ENCODE peak calls at places on chromosomes 5 and 9, in six cellular contexts. H is prostate gland, R is adrenal gland, P is PC-3, B is upper lobe of right lung, O is astrocyte. U is an unnamed sample. For H3K4me1 and H3K36me3, the result is how much of the 10 kb centered on the place peaks cover.

GRCh38 chr9:22440841-22441240 is 5.8 kb upstream of the DMRTA1 start:
- DNase-seq in O (no peak), H (no peak), P (no peak), R (no peak), B (no peak), U (no peak)

GRCh38 chr5:72108200-72109050 is 1.1 kb downstream of the MAP1B start:
- DNase-seq in H (peak), P (peak), R (peak), O (peak), B (peak), U (peak)

GRCh38 chr5:122200894-122201293 is 71.5 kb downstream of the ZNF474 start:
- DNase-seq in R (no peak), B (no peak), O (no peak), H (no peak), P (no peak), U (no peak)

GRCh38 chr5:159444441-159445082 is 114.3 kb upstream of the IL12B start:
- DNase-seq in O (peak), P (peak), B (no peak), R (no peak), H (peak), U (peak)

GRCh38 chr9:109473329-109473728 is 24.8 kb downstream of the PTPN3 start:
- DNase-seq in P (no peak), R (no peak), B (no peak), O (no peak), H (no peak), U (no peak)

GRCh38 chr5:103035701-103036100 is 84.2 kb downstream of the GIN1 start:
- DNase-seq in H (no peak), B (no peak), R (no peak), O (no peak), P (no peak), U (no peak)

GRCh38 chr5:6236858-6237481 is 141.4 kb downstream of the MED10 start:
- DNase-seq in H (no peak), R (no peak), P (peak), B (no peak), O (no peak), U (no peak)

GRCh38 chr5:167982-168660 is 23.2 kb upstream of the LRRC14B start:
- DNase-seq in B (peak), P (peak), R (no peak), O (peak), H (no peak), U (peak)

GRCh38 chr9:113988951-113989780 is 88.9 kb downstream of the AMBP start:
- DNase-seq in B (no peak), R (no peak), P (no peak), H (no peak), O (no peak), U (no peak)

GRCh38 chr5:68406767-68407232 is 191.2 kb downstream of the PIK3R1 start:
- DNase-seq in O (no peak), R (no peak), B (no peak), P (peak), H (peak), U (no peak)

DNA sequence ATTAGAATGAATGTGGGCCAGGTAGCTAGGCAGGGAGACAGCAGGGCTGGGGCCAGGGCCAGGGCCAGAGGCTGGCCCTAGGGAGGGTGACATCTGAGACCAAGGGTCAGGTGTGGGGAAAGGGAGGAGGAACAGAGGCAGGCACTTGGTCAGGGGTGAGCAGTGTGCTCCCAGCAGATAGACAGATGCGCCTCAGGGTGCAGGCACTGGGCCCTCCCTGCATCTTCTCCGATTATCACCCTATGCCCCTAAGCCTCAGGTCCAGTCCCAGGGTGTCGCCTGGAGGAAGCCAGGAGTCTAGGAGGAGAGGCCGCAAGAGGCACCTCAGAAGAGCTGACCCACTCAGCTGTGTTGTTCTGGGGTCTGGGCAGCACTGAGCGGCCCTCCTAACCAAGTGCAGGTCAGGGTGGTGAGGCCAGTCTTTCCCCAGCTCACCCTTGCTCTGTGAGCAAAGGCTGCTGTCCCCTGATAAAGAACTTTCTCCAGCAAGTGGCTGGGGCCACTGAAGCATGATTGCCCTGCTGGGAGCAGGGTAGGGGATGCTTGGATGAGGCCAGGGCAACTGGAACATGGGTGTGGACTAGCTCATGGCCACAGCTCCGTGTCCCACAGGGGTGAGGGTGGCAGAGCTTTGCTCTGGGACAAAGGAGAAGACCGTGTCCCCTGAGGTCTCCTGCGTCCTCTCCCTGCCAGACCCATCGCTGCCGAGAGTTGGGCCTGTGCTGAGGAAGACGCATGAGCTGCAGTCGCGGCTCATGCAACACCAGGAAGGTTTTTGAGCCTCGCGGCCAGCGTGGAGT is 2.1 kb upstream of the RASGEF1C start:
- DNase-seq in R (no peak), O (no peak), P (no peak), B (peak), H (no peak), U (peak)
- H3K4me1 ChIP-seq in R (under half), O (under half), P (under half), B (under half), H (under half), U (under half)

GRCh38 chr5:14359069-14360043 is 216.2 kb downstream of the TRIO start:
- DNase-seq in H (no peak), P (no peak), O (no peak), B (no peak), R (no peak), U (no peak)
- H3K36me3 ChIP-seq in H (under half), P (half or more), O (half or more), B (half or more), R (under half), U (half or more)

DNA sequence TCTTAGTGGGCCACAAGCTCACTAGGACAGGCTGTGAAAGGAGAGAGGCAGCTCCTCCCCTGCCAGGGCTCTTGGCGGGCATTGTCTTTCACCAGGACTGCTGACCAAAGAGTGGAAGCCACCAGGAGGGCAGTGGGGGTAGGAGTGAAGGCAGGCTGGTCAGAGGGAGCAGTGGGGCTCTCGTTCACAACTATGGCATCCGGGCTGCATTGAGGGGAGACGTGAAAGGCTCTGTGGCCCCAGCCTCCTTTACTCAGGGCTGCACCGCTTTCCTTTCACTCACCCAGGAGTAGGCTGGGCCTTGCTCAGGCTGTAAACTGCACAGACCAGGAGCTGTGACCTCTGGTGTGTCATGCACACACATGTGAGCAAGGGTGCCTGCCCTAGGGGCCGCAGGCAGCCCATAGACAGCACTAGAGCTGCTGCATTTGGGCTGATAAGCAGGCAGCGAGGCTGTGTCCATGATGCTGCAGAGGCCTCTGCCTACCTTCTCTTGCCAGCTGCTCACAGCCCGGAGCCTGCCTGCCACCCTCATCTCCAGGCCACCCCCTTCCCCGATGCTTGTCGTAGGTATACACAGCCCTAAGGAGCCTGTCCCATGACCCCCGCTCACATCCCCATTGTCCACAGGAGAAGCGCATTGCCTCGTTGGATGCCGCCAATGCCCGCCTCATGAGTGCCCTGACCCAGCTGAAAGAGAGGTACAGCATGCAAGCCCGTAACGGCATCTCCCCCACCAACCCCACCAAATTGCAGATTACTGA is 130.4 kb downstream of the DAB2IP start:
- DNase-seq in O (no peak), R (no peak), H (no peak), P (no peak), B (no peak), U (no peak)
- H3K27ac ChIP-seq in O (no peak), R (no peak), H (no peak), P (no peak), B (no peak), U (no peak)

DNA sequence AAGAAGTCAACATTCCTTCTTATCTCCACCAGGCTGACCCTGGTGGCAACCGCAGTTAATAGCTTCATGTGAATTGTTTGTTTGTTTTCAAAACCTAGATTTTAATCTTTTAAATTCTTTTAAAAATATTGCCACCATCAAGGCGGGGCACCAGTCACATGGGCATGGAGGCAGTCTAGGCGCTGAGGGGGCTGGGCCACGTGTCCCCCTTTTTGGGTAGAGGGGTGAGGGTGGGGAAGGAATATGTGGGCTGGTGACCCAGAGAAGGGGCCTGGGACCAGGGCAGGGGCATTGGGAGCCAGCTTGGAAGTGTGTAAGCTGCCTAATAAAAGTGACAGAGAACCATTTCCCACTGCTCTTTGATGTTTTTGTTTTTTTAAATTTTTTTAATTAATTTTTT is 147.3 kb downstream of the GADD45G start:
- DNase-seq in H (no peak), P (no peak), R (no peak), B (no peak), O (no peak), U (no peak)
- H3K4me1 ChIP-seq in H (under half), P (under half), R (under half), B (under half), O (under half), U (under half)

GRCh38 chr9:129810116-129810515 is 7.1 kb downstream of the TOR1B start:
- DNase-seq in R (no peak), O (no peak), H (no peak), P (no peak), B (no peak), U (no peak)

GRCh38 chr9:129810788-129811187 is 7.8 kb downstream of the TOR1B start:
- DNase-seq in H (no peak), R (no peak), B (no peak), O (no peak), P (no peak), U (no peak)

GRCh38 chr9:129812385-129812784 is 9.4 kb downstream of the TOR1B start:
- DNase-seq in H (no peak), O (no peak), B (no peak), P (no peak), R (no peak), U (no peak)

GRCh38 chr9:129811967-129812363 is 9.0 kb downstream of the TOR1B start:
- DNase-seq in B (no peak), R (no peak), O (no peak), H (no peak), P (no peak), U (no peak)

GRCh38 chr9:129809346-129809745 is 6.4 kb downstream of the TOR1B start:
- DNase-seq in O (no peak), B (no peak), P (no peak), H (no peak), R (no peak), U (no peak)
- H3K36me3 ChIP-seq in O (under half), B (half or more), P (under half), H (under half), R (under half), U (half or more)

DNA sequence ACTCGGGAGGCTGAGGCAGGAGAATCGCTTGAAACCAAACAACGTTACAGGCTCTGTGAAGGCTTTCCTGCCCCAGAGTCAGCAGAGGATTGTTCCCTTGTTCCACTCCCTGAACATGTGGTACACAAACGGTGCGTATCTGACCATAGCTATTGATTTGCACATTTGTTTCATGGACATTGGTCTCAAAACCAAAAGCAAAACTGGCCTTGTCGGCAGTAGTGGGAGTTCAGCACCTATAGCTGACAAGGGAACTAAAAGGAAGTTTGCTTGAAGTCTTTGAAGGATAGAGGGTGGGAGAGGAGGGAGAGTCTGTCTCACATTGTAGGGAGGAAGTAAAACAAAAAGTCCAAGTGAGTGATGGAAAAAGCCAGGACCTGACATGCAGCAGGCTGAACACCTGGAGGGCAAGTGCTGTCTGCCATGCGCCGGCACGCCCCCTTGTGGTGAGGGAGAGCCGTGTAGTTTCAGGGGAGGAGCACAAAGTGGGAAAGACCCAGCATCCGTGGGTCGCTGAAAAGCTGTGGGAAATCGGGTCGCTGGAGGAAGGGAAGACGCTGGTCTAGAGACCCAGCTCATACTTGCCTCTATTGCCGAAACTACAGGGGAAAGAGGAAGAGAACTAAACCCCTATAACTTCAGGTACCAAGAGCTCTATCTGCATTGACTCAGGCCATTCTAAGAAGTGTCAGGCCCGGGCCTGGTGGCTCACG is 58.0 kb downstream of the RAD23B start:
- DNase-seq in O (peak), R (peak), H (peak), B (peak), P (peak), U (peak)
- H3K27ac ChIP-seq in O (no peak), R (no peak), H (no peak), B (no peak), P (no peak), U (no peak)

GRCh38 chr5:115531787-115532367 is 12.7 kb downstream of the FEM1C start:
- DNase-seq in O (no peak), B (no peak), H (no peak), P (peak), R (no peak), U (no peak)
- H3K4me1 ChIP-seq in O (under half), B (half or more), H (under half), P (half or more), R (under half), U (under half)

GRCh38 chr9:131429121-131430012 is 35.5 kb downstream of the PRRC2B start:
- DNase-seq in B (no peak), P (no peak), O (no peak), R (no peak), H (no peak), U (no peak)
- H3K36me3 ChIP-seq in B (under half), P (under half), O (under half), R (under half), H (under half), U (under half)

U was measured in SJSA1.